ENCODE peak calls at places on chromosomes 16 and 17, in ten cellular contexts. B is body of pancreas, A is K562, D is H54, F is heart left ventricle, V is stomach, P is esophagus muscularis mucosa, X is tibial nerve, Q is transverse colon, W is IMR-90. G is an unnamed sample.
A peak's percentile ranks its signal among the peaks of the same experiment; 100 is the strongest.

GRCh38 chr17:2192367-2193028 is 111.1 kb downstream of the SMG6 start:
- DNase-seq in V (no peak), D (peak; percentile 66), A (peak; percentile 8), P (no peak), B (no peak), W (peak; percentile 99), Q (peak; percentile 19), X (no peak), F (peak; percentile 67), G (peak; percentile 83)

GRCh38 chr17:71286625-71287024 is 834.2 kb upstream of the SOX9 start:
- DNase-seq in A (no peak), Q (no peak), F (no peak), P (no peak), D (no peak), X (no peak), V (no peak), W (no peak), B (no peak), G (no peak)

GRCh38 chr17:68057531-68057952 is 22.0 kb downstream of the KPNA2 start:
- DNase-seq in Q (peak; percentile 35), D (no peak), F (no peak), B (no peak), W (peak; percentile 56), P (no peak), A (no peak), V (peak; percentile 31), X (no peak), G (peak; percentile 54)

GRCh38 chr17:80477647-80478478 is 1.5 kb upstream of the NPTX1 start:
- DNase-seq in A (peak; percentile 60), B (no peak), D (no peak), Q (peak; percentile 35), P (no peak), X (no peak), W (peak; percentile 59), F (no peak), V (no peak), G (peak; percentile 45)

GRCh38 chr17:18362509-18363020 is 785 bp downstream of the SHMT1 start:
- DNase-seq in A (peak; percentile 21), W (no peak), V (peak; percentile 64), P (peak; percentile 94), D (peak; percentile 77), B (peak; percentile 76), F (peak; percentile 61), Q (peak; percentile 68), X (peak; percentile 79), G (peak; percentile 51)

GRCh38 chr17:53449324-53449723 is 373.4 kb upstream of the KIF2B start:
- DNase-seq in W (no peak), Q (no peak), V (no peak), X (no peak), F (no peak), P (no peak), D (no peak), B (no peak), A (no peak), G (no peak)

GRCh38 chr17:9658593-9659211 is 13.4 kb downstream of the USP43 start:
- DNase-seq in Q (peak; percentile 54), P (no peak), A (no peak), D (no peak), F (no peak), V (no peak), X (no peak), W (no peak), B (no peak), G (no peak)

GRCh38 chr17:38751144-38751802 is 1.3 kb upstream of the PSMB3 start:
- DNase-seq in B (no peak), X (no peak), W (peak; percentile 21), D (no peak), V (no peak), A (no peak), P (no peak), F (no peak), Q (no peak), G (peak; percentile 52)

GRCh38 chr16:58024347-58024672 is 1.2 kb upstream of the MMP15 start:
- DNase-seq in A (no peak), P (no peak), Q (no peak), B (no peak), V (no peak), W (no peak), X (no peak), F (no peak), D (no peak), G (no peak)

GRCh38 chr16:58024673-58025350 is 742 bp upstream of the MMP15 start:
- DNase-seq in P (no peak), W (no peak), B (peak; percentile 79), A (peak; percentile 80), D (no peak), Q (peak; percentile 91), X (no peak), F (peak; percentile 51), V (peak; percentile 94), G (peak; percentile 37)

GRCh38 chr16:58026705-58027340 is 1.3 kb downstream of the MMP15 start:
- DNase-seq in F (no peak), W (no peak), X (no peak), A (peak; percentile 31), D (no peak), V (peak; percentile 39), P (no peak), B (peak; percentile 35), Q (peak; percentile 36), G (no peak)

GRCh38 chr16:58026139-58026704 is 668 bp downstream of the MMP15 start:
- DNase-seq in Q (peak; percentile 52), F (peak; percentile 62), B (peak; percentile 71), D (peak; percentile 58), V (peak; percentile 66), W (peak; percentile 17), X (no peak), A (peak; percentile 58), P (no peak), G (peak; percentile 61)

GRCh38 chr16:58025351-58026138 is at the start of gene MMP15:
- DNase-seq in F (peak; percentile 73), X (no peak), V (peak; percentile 94), Q (peak; percentile 94), B (peak; percentile 91), W (peak; percentile 50), A (peak; percentile 89), D (peak; percentile 76), P (no peak), G (peak; percentile 78)
- TF ChIP-seq POLR2A in F (peak; percentile 69), X (peak; percentile 41), V (no peak), Q (peak; percentile 43), B (no peak), W (no peak), A (no peak), D (no peak), P (no peak), G (no peak)

DNA sequence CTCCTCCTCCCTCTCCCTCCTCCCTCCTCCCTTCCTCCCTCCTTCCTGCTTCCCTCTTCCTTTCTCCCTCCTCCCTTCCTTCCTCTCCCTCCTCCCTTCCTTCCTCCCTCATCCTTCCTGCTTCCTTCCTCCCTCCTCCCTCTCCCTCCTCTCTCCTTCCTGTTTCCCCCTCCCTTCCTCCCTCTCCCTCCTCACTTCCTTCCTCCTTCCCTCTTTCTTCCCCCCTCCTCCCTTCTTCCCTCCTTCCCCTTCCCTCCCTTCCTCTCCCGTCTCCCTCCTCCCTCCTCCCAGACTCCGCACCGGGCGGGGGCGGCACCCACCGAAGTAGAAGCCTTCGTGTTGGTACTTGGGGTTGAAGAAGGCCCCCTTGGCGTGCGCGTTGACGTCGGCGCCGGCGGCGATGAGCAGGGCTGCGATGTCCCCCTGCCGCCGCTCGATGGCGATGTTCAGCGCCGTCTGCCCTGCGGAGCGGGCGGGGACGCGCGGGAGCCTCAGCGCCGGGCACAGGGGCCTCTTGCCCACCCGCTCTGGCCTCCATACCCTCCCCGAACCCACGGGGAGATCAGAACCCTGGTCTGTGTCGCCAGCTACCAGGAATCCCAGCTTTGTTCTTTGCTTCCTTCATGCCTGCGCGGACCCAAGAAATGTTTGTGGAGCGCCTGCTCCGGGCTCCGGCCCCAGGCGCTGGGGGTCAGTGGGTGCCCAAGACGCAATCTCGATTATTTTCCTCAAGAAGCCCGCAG is 22.2 kb downstream of the TRPV3 start:
- DNase-seq in F (peak; percentile 69), B (peak; percentile 49), Q (peak; percentile 57), A (peak; percentile 49), W (peak; percentile 62), P (no peak), X (peak; percentile 54), D (no peak), V (peak; percentile 50), G (peak; percentile 40)
- TF ChIP-seq POLR2A in F (no peak), B (no peak), Q (no peak), A (no peak), W (no peak), P (no peak), X (no peak), D (no peak), V (no peak), G (no peak)

GRCh38 chr17:62967111-62967449 is 1.0 kb downstream of the TANC2 start:
- DNase-seq in W (no peak), A (no peak), X (no peak), Q (no peak), D (no peak), B (no peak), F (no peak), V (no peak), P (no peak), G (no peak)

GRCh38 chr17:62965149-62965648 is 836 bp upstream of the TANC2 start:
- DNase-seq in B (no peak), X (no peak), W (peak; percentile 52), D (no peak), P (no peak), A (no peak), F (no peak), Q (no peak), V (no peak), G (peak; percentile 13)

GRCh38 chr17:62966426-62967110 is 533 bp downstream of the TANC2 start:
- DNase-seq in Q (peak; percentile 74), A (peak; percentile 20), W (peak; percentile 18), P (no peak), B (peak; percentile 69), D (peak; percentile 45), X (peak; percentile 19), V (peak; percentile 64), F (no peak), G (peak; percentile 28)

GRCh38 chr17:62964506-62964905 is 1.5 kb upstream of the TANC2 start:
- DNase-seq in Q (no peak), V (no peak), D (no peak), F (no peak), B (no peak), A (no peak), P (no peak), W (no peak), X (no peak), G (no peak)

DNA sequence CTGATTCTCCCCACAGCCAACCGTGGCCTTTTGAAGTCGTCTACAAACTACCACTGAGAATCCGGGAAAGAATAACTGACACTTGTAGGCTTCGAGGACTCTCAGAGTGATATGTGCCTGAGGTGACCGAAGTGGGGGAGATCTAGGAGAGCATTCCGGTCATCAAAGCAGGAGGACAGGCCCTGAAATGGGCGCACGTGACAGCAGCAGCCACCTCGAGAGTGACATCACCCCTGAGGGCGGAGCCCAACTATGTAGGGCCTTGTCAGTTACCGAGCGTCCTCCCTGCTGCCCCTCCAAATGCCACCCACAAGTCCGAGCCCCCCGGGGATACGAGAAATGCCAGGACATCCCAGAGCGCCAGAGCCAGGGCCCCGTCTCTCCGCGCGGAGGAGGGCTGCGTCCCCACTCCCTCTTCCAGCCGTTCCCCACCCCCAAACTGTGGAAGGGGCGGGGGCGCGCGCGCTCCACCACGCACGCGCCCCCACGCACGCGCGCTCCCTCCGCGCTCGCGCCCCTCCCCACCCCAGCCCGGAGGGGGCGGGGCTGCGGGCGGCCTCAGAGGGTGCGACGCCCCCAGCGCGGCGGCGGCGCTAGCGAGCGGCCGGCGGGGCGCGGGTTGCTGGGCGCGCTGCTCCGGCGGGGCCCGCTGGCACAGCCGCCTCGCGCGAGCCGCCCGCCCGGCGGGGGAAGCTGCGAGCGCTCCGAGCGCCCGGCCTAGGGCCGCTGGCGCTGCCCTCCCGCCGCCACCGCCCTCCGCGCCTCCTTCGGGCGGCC is at the start of gene TANC2:
- DNase-seq in F (peak; percentile 86), V (peak; percentile 78), Q (peak; percentile 86), A (peak; percentile 94), P (peak; percentile 96), B (peak; percentile 86), X (peak; percentile 78), W (peak; percentile 81), D (peak; percentile 85), G (peak; percentile 75)
- TF ChIP-seq POLR2A in F (peak; percentile 49), V (no peak), Q (peak; percentile 21), A (peak; percentile 56), P (no peak), B (peak; percentile 69), X (peak; percentile 68), W (no peak), D (peak; percentile 70), G (peak; percentile 31)

GRCh38 chr17:30808785-30809286 is 15.7 kb downstream of the CRLF3 start:
- DNase-seq in P (no peak), Q (no peak), B (no peak), A (no peak), F (no peak), W (no peak), X (no peak), D (no peak), V (no peak), G (peak; percentile 93)
- TF ChIP-seq POLR2A in P (no peak), Q (no peak), B (no peak), A (no peak), F (no peak), W (no peak), X (no peak), D (no peak), V (no peak), G (no peak)